ENCODE peak calls at places on chromosome 12, in eight cellular contexts. O, S, Y, Q, Z, P, D and X are unnamed samples.

GRCh38 chr12:2652011-2652400 is 142.8 kb upstream of the FKBP4 start:
- DNase-seq in O (no peak), S (no peak), Y (no peak), Q (no peak), Z (peak; percentile 21), P (no peak), D (peak; percentile 6), X (no peak)

GRCh38 chr12:125140239-125140917 is 75.1 kb downstream of the AACS start:
- DNase-seq in O (no peak), S (no peak), Y (no peak), Q (peak; percentile 13), Z (no peak), P (no peak), D (no peak), X (no peak)

GRCh38 chr12:119540476-119540875 is 53.1 kb upstream of the TMEM233 start:
- DNase-seq in O (no peak), S (no peak), Y (no peak), Q (no peak), Z (no peak), P (no peak), D (no peak), X (no peak)

GRCh38 chr12:4353785-4354208 is 25.7 kb downstream of the FGF23 start:
- DNase-seq in O (no peak), S (no peak), Y (no peak), Q (no peak), Z (no peak), P (no peak), D (no peak), X (no peak)

GRCh38 chr12:1838223-1838993 is 18.0 kb downstream of the LRTM2 start:
- DNase-seq in O (peak; percentile 6), S (no peak), Y (no peak), Q (no peak), Z (peak; percentile 60), P (no peak), D (no peak), X (no peak)

GRCh38 chr12:20006856-20007255 is 361.5 kb upstream of the PDE3A start:
- DNase-seq in O (no peak), S (no peak), Y (no peak), Q (peak; percentile 67), Z (no peak), P (no peak), D (no peak), X (no peak)

GRCh38 chr12:102438047-102438822 is 42.1 kb downstream of the IGF1 start:
- DNase-seq in O (no peak), S (no peak), Y (no peak), Q (peak; percentile 45), Z (no peak), P (no peak), D (no peak), X (no peak)

GRCh38 chr12:57834086-57834876 is 12.2 kb downstream of the CTDSP2 start:
- DNase-seq in O (no peak), S (no peak), Y (no peak), Q (no peak), Z (no peak), P (no peak), D (no peak), X (no peak)

GRCh38 chr12:81843599-81843998 is 84.4 kb upstream of the PPFIA2 start:
- DNase-seq in O (no peak), S (no peak), Y (no peak), Q (no peak), Z (no peak), P (no peak), D (no peak), X (no peak)

GRCh38 chr12:103801709-103802585 is 39.1 kb downstream of the NT5DC3 start:
- DNase-seq in O (no peak), S (no peak), Y (no peak), Q (peak; percentile 57), Z (no peak), P (no peak), D (peak; percentile 45), X (no peak)

GRCh38 chr12:84996759-84997158 is 39.3 kb downstream of the TSPAN19 start:
- DNase-seq in O (no peak), S (no peak), Y (no peak), Q (no peak), Z (no peak), P (no peak), D (no peak), X (no peak)

GRCh38 chr12:95553202-95553943 is 2.1 kb upstream of the USP44 start:
- DNase-seq in O (no peak), S (no peak), Y (no peak), Q (no peak), Z (no peak), P (no peak), D (no peak), X (no peak)

GRCh38 chr12:69534389-69534822 is 50.9 kb upstream of the CCT2 start:
- DNase-seq in O (no peak), S (peak; percentile 50), Y (peak; percentile 74), Q (peak; percentile 99), Z (no peak), P (peak; percentile 96), D (peak; percentile 69), X (peak; percentile 58)

GRCh38 chr12:122111070-122111750 is 32.7 kb downstream of the MLXIP start:
- DNase-seq in O (no peak), S (no peak), Y (no peak), Q (no peak), Z (no peak), P (no peak), D (no peak), X (no peak)

GRCh38 chr12:127383281-127383680 is 883.7 kb upstream of the TMEM132C start:
- DNase-seq in O (no peak), S (no peak), Y (no peak), Q (peak; percentile 59), Z (no peak), P (no peak), D (no peak), X (no peak)

GRCh38 chr12:29116414-29116813 is 32.7 kb upstream of the FAR2 start:
- DNase-seq in O (no peak), S (no peak), Y (no peak), Q (no peak), Z (no peak), P (no peak), D (no peak), X (no peak)

GRCh38 chr12:62191747-62192485 is 68.3 kb upstream of the USP15 start:
- DNase-seq in O (peak; percentile 38), S (no peak), Y (no peak), Q (peak; percentile 28), Z (peak; percentile 72), P (no peak), D (no peak), X (no peak)

GRCh38 chr12:62190081-62190480 is 70.1 kb upstream of the USP15 start:
- DNase-seq in O (no peak), S (no peak), Y (no peak), Q (no peak), Z (no peak), P (no peak), D (no peak), X (no peak)

GRCh38 chr12:62192486-62193250 is 67.5 kb upstream of the USP15 start:
- DNase-seq in O (peak; percentile 45), S (peak; percentile 32), Y (peak; percentile 43), Q (peak; percentile 80), Z (no peak), P (peak; percentile 61), D (peak; percentile 32), X (no peak)

GRCh38 chr12:62194031-62194430 is 66.2 kb upstream of the USP15 start:
- DNase-seq in O (no peak), S (no peak), Y (no peak), Q (peak; percentile 9), Z (no peak), P (no peak), D (no peak), X (no peak)

GRCh38 chr12:62190921-62191746 is 69.1 kb upstream of the USP15 start:
- DNase-seq in O (peak; percentile 49), S (no peak), Y (no peak), Q (no peak), Z (peak; percentile 65), P (no peak), D (no peak), X (no peak)
- TF ChIP-seq CTCF in O (no peak), S (no peak), Y (no peak), Q (no peak), Z (no peak), P (no peak), D (no peak), X (no peak)

GRCh38 chr12:67624355-67624754 is 24.2 kb upstream of the DYRK2 start:
- DNase-seq in O (no peak), S (no peak), Y (no peak), Q (no peak), Z (no peak), P (no peak), D (no peak), X (no peak)
- TF ChIP-seq CTCF in O (no peak), S (no peak), Y (no peak), Q (no peak), Z (no peak), P (no peak), D (no peak), X (no peak)

GRCh38 chr12:11650697-11651281 is 1.3 kb downstream of the ETV6 start:
- DNase-seq in O (no peak), S (no peak), Y (no peak), Q (peak; percentile 37), Z (no peak), P (no peak), D (no peak), X (no peak)
- TF ChIP-seq CTCF in O (no peak), S (no peak), Y (no peak), Q (no peak), Z (no peak), P (no peak), D (no peak), X (no peak)

DNA sequence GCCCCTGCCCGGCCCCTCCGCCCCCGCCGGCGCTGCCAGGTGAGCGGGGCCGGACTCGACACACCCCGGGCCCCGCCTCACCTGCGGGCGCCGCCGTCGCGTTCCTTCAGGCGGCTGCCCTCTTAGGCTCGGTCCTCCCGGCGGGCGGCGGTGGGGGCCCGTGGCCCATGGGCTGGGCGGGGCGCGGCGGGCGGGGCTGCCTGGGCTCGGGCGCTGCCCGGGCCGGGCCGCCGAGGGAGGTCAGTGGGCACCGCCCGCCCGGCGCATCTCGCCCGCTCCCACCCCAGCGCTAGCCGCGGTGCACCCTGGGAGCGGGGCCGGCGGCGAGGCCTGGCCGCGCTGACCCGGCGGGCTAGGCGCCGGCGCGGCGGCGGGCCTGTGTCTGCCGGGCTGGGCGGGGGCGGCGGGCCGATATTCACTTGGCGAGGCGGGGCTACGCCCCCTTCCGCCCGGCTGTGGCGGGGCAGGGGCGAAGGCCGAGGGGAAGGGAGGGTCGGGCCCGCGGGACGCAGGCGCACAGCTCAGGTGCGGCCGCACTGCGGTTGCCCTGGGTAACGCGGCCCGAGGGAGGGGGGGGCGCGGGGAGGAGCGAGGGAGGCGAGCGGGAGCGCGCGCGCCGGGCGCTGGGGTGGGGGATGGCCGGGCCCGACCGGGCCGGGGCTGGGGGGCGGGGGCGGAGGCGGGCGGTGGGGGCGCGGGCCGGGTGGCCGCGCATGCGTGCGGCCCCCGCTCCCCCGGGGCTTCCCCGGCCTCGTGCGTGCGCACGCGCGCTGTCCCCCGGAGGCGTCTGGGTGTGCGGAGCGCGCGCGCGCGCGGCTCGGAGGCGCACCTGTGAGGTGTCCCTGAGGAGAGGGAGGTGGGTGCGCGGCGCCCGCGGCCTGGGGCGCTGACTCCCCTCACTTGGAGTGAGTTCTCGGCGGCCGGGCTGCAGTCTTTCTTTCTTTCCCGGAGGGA is at the start of the genes CCDC92 and ZNF664:
- DNase-seq in O (peak; percentile 99), S (no peak), Y (peak; percentile 93), Q (peak; percentile 87), Z (peak; percentile 98), P (peak; percentile 56), D (peak; percentile 89), X (peak; percentile 62)
- TF ChIP-seq CTCF in O (no peak), S (peak; percentile 34), Y (no peak), Q (no peak), Z (peak; percentile 21), P (no peak), D (no peak), X (no peak)